ENCODE peak calls at places on chromosome 11, in eight cellular contexts. P is ELR; F is foreskin fibroblast; Q is occipital lobe; J is T-helper 9 cell; T is AG08396; L is naive thymus-derived CD8-positive, alpha-beta T cell; W is HTR-8/SVneo. K is an unnamed sample.

GRCh38 chr11:11937957-11938356 is 70.5 kb downstream of the DKK3 start:
- DNase-seq in L (no peak), Q (no peak), W (no peak), P (peak), J (no peak), T (no peak), F (no peak), K (no peak)

GRCh38 chr11:17719028-17719939 is at the start of gene MYOD1:
- DNase-seq in W (peak), L (no peak), P (peak), Q (no peak), T (no peak), J (no peak), F (no peak), K (no peak)

GRCh38 chr11:41578421-41579047 is 119.1 kb upstream of the LRRC4C start:
- DNase-seq in J (no peak), W (no peak), T (no peak), Q (no peak), P (no peak), L (no peak), F (no peak), K (no peak)

GRCh38 chr11:128324051-128324481 is 263.3 kb downstream of the ETS1 start:
- DNase-seq in J (no peak), L (peak), W (no peak), Q (no peak), P (no peak), T (no peak), F (no peak), K (no peak)

GRCh38 chr11:60150279-60150678 is 32.6 kb downstream of the MS4A6A start:
- DNase-seq in Q (no peak), T (no peak), J (no peak), L (no peak), W (no peak), F (no peak), P (no peak), K (no peak)

GRCh38 chr11:33234397-33235168 is 22.6 kb upstream of the HIPK3 start:
- DNase-seq in J (no peak), L (no peak), T (peak), F (no peak), P (no peak), Q (no peak), W (no peak), K (no peak)

GRCh38 chr11:17010851-17011420 is 3.3 kb downstream of the PLEKHA7 start:
- DNase-seq in J (no peak), L (no peak), F (no peak), W (no peak), T (no peak), Q (no peak), P (no peak), K (no peak)

GRCh38 chr11:16239130-16240105 is 116.9 kb downstream of the SOX6 start:
- DNase-seq in Q (no peak), T (peak), W (no peak), J (no peak), F (no peak), P (no peak), L (no peak), K (peak)

GRCh38 chr11:98711011-98711410 is 309.7 kb upstream of the CNTN5 start:
- DNase-seq in W (no peak), F (no peak), L (no peak), J (no peak), P (no peak), T (no peak), Q (peak), K (no peak)

K was measured in NCI-H1694.